ENCODE peak calls at places on chromosomes 13 and 19, in six cellular contexts. S is choroid plexus epithelial cell, F is lower lobe of right lung, R is uterus, O is fibroblast of pulmonary artery, Y is GM23338. T is an unnamed sample.

GRCh38 chr13:69306766-69307165 is 800.9 kb upstream of the ATXN8OS start:
- DNase-seq in S (no peak), F (no peak), R (no peak), O (no peak), Y (peak), T (no peak)

GRCh38 chr13:75839418-75839817 is 203.3 kb downstream of the LMO7 start:
- DNase-seq in S (no peak), F (no peak), R (no peak), O (no peak), Y (no peak), T (no peak)

GRCh38 chr19:16367269-16367683 is 42.6 kb downstream of the KLF2 start:
- DNase-seq in S (no peak), F (peak), R (no peak), O (no peak), Y (no peak), T (no peak)

GRCh38 chr13:52669677-52670076 is 17.0 kb downstream of the SUGT1 start:
- DNase-seq in S (no peak), F (no peak), R (no peak), O (no peak), Y (no peak), T (no peak)

GRCh38 chr13:95679722-95680121 is 2.8 kb downstream of the DNAJC3 start:
- DNase-seq in S (no peak), F (no peak), R (no peak), O (no peak), Y (no peak), T (no peak)

GRCh38 chr19:11659612-11660011 is 62.3 kb downstream of the ZNF627 start:
- DNase-seq in S (peak), F (no peak), R (no peak), O (peak), Y (peak), T (no peak)

GRCh38 chr19:19068659-19069509 is 5.1 kb downstream of the SLC25A42 start:
- DNase-seq in S (no peak), F (no peak), R (no peak), O (no peak), Y (no peak), T (no peak)

GRCh38 chr13:63737418-63737817 is 2321.8 kb upstream of the PCDH20 start:
- DNase-seq in S (no peak), F (no peak), R (no peak), O (no peak), Y (no peak), T (no peak)

GRCh38 chr19:50896591-50897190 is 14.5 kb downstream of the KLK4 start:
- DNase-seq in S (peak), F (no peak), R (no peak), O (peak), Y (no peak), T (no peak)

GRCh38 chr19:42693760-42694350 is 46.4 kb downstream of the PSG3 start:
- DNase-seq in S (peak), F (no peak), R (no peak), O (peak), Y (peak), T (no peak)

GRCh38 chr19:1026189-1027019 is at the start of gene CNN2:
- DNase-seq in S (peak), F (peak), R (peak), O (peak), Y (peak), T (no peak)

GRCh38 chr13:30065181-30065580 is 214.8 kb upstream of the UBL3 start:
- DNase-seq in S (no peak), F (no peak), R (no peak), O (no peak), Y (no peak), T (no peak)

GRCh38 chr19:2335848-2336247 is 7.4 kb downstream of the SPPL2B start:
- DNase-seq in S (no peak), F (no peak), R (no peak), O (no peak), Y (no peak), T (no peak)

GRCh38 chr19:2338751-2339643 is 10.5 kb downstream of the SPPL2B start:
- DNase-seq in S (no peak), F (no peak), R (no peak), O (no peak), Y (no peak), T (no peak)

GRCh38 chr19:2338055-2338615 is 9.7 kb downstream of the SPPL2B start:
- DNase-seq in S (no peak), F (no peak), R (no peak), O (no peak), Y (no peak), T (no peak)

GRCh38 chr19:2336528-2337328 is 8.2 kb downstream of the SPPL2B start:
- DNase-seq in S (no peak), F (no peak), R (no peak), O (no peak), Y (no peak), T (no peak)

DNA sequence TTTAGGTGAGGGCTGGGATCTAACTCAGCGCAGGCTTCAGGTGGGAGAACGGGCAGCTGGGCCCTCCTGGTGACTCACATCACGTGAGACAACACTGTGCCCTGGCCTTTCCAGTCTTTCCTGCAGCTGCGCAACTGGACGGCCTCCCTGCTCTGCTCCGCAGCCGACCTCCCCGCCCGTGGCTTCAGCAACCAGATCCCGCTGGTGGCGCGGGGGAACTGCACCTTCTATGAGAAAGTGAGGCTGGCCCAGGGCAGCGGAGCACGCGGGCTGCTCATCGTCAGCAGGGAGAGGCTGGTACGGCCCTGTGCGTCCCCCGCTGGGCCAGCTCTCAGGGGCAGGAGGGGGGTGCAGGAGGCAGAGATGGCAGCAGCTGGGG is 8.8 kb downstream of the SPPL2B start:
- DNase-seq in S (peak), F (no peak), R (peak), O (peak), Y (peak), T (no peak)
- TF ChIP-seq CTCF in S (peak), F (no peak), R (no peak), O (peak), Y (peak), T (no peak)

GRCh38 chr19:48533770-48534169 is 18.2 kb upstream of the SULT2B1 start:
- DNase-seq in S (no peak), F (no peak), R (no peak), O (no peak), Y (no peak), T (no peak)
- TF ChIP-seq CTCF in S (no peak), F (no peak), R (no peak), O (no peak), Y (no peak), T (no peak)

GRCh38 chr19:4722671-4723464 is 774 bp downstream of the DPP9 start:
- DNase-seq in S (peak), F (peak), R (peak), O (peak), Y (no peak), T (no peak)

GRCh38 chr19:4721196-4721595 is 2.4 kb downstream of the DPP9 start:
- DNase-seq in S (no peak), F (no peak), R (no peak), O (no peak), Y (no peak), T (no peak)

GRCh38 chr19:4724252-4724514 is 541 bp upstream of the DPP9 start:
- DNase-seq in S (no peak), F (no peak), R (no peak), O (no peak), Y (no peak), T (no peak)

GRCh38 chr19:4720037-4720700 is 3.5 kb downstream of the DPP9 start:
- DNase-seq in S (no peak), F (peak), R (no peak), O (no peak), Y (no peak), T (no peak)

GRCh38 chr19:4723465-4724251 is at the start of gene DPP9:
- DNase-seq in S (peak), F (peak), R (peak), O (peak), Y (peak), T (peak)
- TF ChIP-seq CTCF in S (peak), F (peak), R (no peak), O (no peak), Y (peak), T (no peak)

DNA sequence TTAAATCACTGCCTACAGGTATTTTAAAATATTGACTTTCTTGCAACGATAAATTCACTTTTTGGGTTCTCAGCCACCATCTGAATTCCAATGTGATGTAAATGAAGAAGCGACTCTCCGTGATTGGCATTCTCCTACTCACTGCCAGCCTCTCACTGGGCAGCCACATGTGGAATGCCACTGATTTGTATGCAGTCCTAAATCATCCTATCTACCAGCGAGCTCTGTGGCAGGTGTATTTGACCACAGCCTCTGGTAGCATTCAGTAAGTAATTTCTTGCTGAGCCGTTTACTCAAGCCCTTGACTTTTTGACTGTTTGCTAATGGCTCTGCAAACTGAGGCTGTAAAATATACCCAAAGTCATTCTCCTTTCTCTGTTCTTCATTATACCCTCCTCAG is 559.0 kb upstream of the SLC10A2 start:
- DNase-seq in S (no peak), F (no peak), R (no peak), O (no peak), Y (peak), T (no peak)
- TF ChIP-seq CTCF in S (no peak), F (no peak), R (no peak), O (no peak), Y (no peak), T (no peak)

T was measured in CD14-positive monocyte.